ENCODE peak calls at places on chromosomes 3 and 15, in four cellular contexts. A is SK-N-SH, I is H1, E is HepG2. P is an unnamed sample.
A peak's percentile ranks its signal among the peaks of the same experiment; 100 is the strongest.

GRCh38 chr3:67289626-67290025 is 291.5 kb downstream of the KBTBD8 start:
- DNase-seq in A (no peak), I (no peak), E (no peak), P (no peak)

GRCh38 chr3:32436816-32437189 is 45.1 kb downstream of the CMTM7 start:
- DNase-seq in A (no peak), I (peak; percentile 11), E (no peak), P (no peak)

GRCh38 chr3:151282921-151283320 is 4.6 kb upstream of the P2RY14 start:
- DNase-seq in A (peak; percentile 50), I (no peak), E (peak; percentile 60), P (no peak)

GRCh38 chr3:52244061-52244628 is 1.4 kb upstream of the PPM1M start:
- DNase-seq in A (no peak), I (no peak), E (no peak), P (peak; percentile 85)

GRCh38 chr3:58124387-58124786 is 86.4 kb downstream of the DNASE1L3 start:
- DNase-seq in A (no peak), I (no peak), E (no peak), P (no peak)

GRCh38 chr3:129664040-129664646 is 57.7 kb upstream of the PLXND1 start:
- DNase-seq in A (no peak), I (no peak), E (no peak), P (no peak)

GRCh38 chr3:53183514-53183913 is 22.5 kb downstream of the PRKCD start:
- DNase-seq in A (no peak), I (no peak), E (no peak), P (no peak)

GRCh38 chr3:153513236-153513635 is 351.2 kb downstream of the RAP2B start:
- DNase-seq in A (no peak), I (no peak), E (peak; percentile 3), P (no peak)

GRCh38 chr3:87498358-87499080 is 222.1 kb upstream of the POU1F1 start:
- DNase-seq in A (no peak), I (no peak), E (no peak), P (no peak)

GRCh38 chr15:84634228-84634837 is 19.8 kb downstream of the WDR73 start:
- DNase-seq in A (no peak), I (no peak), E (no peak), P (no peak)

GRCh38 chr15:56254270-56254669 is 10.6 kb upstream of the RFX7 start:
- DNase-seq in A (no peak), I (no peak), E (no peak), P (no peak)

GRCh38 chr3:123559040-123559861 is 25.6 kb downstream of the HACD2 start:
- DNase-seq in A (peak; percentile 54), I (no peak), E (peak; percentile 39), P (no peak)

GRCh38 chr3:172341482-172342059 is 106.7 kb downstream of the GHSR start:
- DNase-seq in A (peak; percentile 54), I (no peak), E (peak; percentile 66), P (peak; percentile 24)

GRCh38 chr3:87503901-87504498 is 227.6 kb upstream of the POU1F1 start:
- DNase-seq in A (peak; percentile 47), I (no peak), E (peak; percentile 60), P (no peak)

GRCh38 chr3:97910931-97911351 is 61.3 kb downstream of the RIOX2 start:
- DNase-seq in A (no peak), I (no peak), E (no peak), P (peak; percentile 11)

GRCh38 chr15:48176097-48176496 is 2.0 kb downstream of the MYEF2 start:
- DNase-seq in A (no peak), I (no peak), E (no peak), P (no peak)

GRCh38 chr15:36831915-36832310 is 252.5 kb downstream of the CDIN1 start:
- DNase-seq in A (no peak), I (no peak), E (no peak), P (no peak)

GRCh38 chr15:40595773-40596172 is 1.7 kb downstream of the KNL1 start:
- DNase-seq in A (no peak), I (no peak), E (no peak), P (no peak)

GRCh38 chr3:37183375-37183831 is 9.0 kb upstream of the LRRFIP2 start:
- DNase-seq in A (no peak), I (peak; percentile 19), E (no peak), P (no peak)

GRCh38 chr3:43389388-43390254 is 103.3 kb downstream of the SNRK start:
- DNase-seq in A (no peak), I (no peak), E (peak; percentile 30), P (peak; percentile 19)

GRCh38 chr15:101193063-101193712 is 58.7 kb downstream of the CHSY1 start:
- DNase-seq in A (no peak), I (no peak), E (no peak), P (no peak)

GRCh38 chr15:60652245-60652644 is 173.3 kb upstream of the ICE2 start:
- DNase-seq in A (no peak), I (no peak), E (no peak), P (no peak)

GRCh38 chr15:48559270-48559669 is 86.2 kb downstream of the FBN1 start:
- DNase-seq in A (no peak), I (no peak), E (no peak), P (no peak)

GRCh38 chr15:40092416-40093223 is 16.1 kb downstream of the BMF start:
- DNase-seq in A (peak; percentile 54), I (no peak), E (peak; percentile 84), P (no peak)

GRCh38 chr3:159854500-159855124 is 134.0 kb upstream of the IL12A start:
- DNase-seq in A (no peak), I (no peak), E (peak; percentile 3), P (no peak)

GRCh38 chr15:68775671-68776476 is 44.8 kb downstream of the ANP32A start:
- DNase-seq in A (no peak), I (peak; percentile 41), E (no peak), P (no peak)

GRCh38 chr3:194104041-194104751 is 31.8 kb upstream of the HES1 start:
- DNase-seq in A (peak; percentile 90), I (no peak), E (no peak), P (no peak)

GRCh38 chr15:55518641-55519040 is 10.6 kb upstream of the DNAAF4 start:
- DNase-seq in A (no peak), I (no peak), E (no peak), P (no peak)

GRCh38 chr3:9746330-9746729 is 3.4 kb upstream of the OGG1 start:
- DNase-seq in A (no peak), I (no peak), E (no peak), P (no peak)

GRCh38 chr3:127289646-127290575 is 2.1 kb upstream of the PRR20G start:
- DNase-seq in A (no peak), I (no peak), E (no peak), P (no peak)

GRCh38 chr3:115100172-115100571 is 46.9 kb downstream of the ZBTB20 start:
- DNase-seq in A (peak; percentile 12), I (no peak), E (peak; percentile 6), P (peak; percentile 9)

GRCh38 chr15:31147456-31147855 is 45.9 kb upstream of the TRPM1 start:
- DNase-seq in A (no peak), I (no peak), E (no peak), P (no peak)

GRCh38 chr3:45640724-45641361 is 46.3 kb downstream of the LIMD1 start:
- DNase-seq in A (no peak), I (no peak), E (no peak), P (no peak)

GRCh38 chr3:143408771-143409170 is 289.2 kb downstream of the CHST2 start:
- DNase-seq in A (no peak), I (no peak), E (no peak), P (no peak)

GRCh38 chr3:185351371-185351770 is 11.6 kb upstream of the MAP3K13 start:
- DNase-seq in A (no peak), I (no peak), E (no peak), P (no peak)

DNA sequence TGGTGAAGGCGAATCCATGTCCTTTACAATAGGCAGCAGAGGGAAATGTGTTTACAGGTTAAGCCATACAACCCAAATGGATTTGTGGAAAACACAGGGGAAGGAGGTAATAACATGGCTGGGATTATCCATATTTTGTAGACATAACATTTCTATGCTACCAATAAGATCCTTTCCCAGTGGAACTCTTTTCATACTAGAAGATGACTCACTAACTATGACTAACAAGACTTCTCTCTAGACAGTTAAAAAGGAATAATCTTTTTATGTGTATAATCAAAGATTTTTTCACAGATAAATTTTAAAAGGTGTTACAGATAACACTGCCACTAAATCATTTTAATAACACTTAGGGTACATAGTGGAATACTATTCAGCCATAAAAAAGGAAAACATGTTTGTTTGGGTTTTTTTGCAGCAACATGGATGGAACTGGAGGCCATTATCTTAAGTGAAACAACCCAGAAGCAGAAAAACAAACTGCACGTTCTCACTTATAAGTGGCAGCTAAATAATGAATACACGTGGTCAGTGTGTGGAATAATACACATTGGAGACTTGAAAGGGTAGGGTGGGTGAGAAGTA is 39.6 kb downstream of the VPS13C start:
- DNase-seq in A (no peak), I (no peak), E (no peak), P (no peak)
- TF ChIP-seq RAD21 in A (no peak), I (no peak), E (no peak), P (no peak)

GRCh38 chr15:62781081-62781497 is 261.5 kb upstream of the TPM1 start:
- DNase-seq in A (peak; percentile 82), I (no peak), E (no peak), P (no peak)
- TF ChIP-seq TCF12 in A (peak; percentile 14), I (no peak), E (no peak), P (no peak)

GRCh38 chr3:55178336-55178735 is 250.5 kb upstream of the LRTM1 start:
- DNase-seq in A (no peak), I (no peak), E (no peak), P (no peak)

GRCh38 chr3:55183259-55183658 is 255.4 kb upstream of the LRTM1 start:
- DNase-seq in A (peak; percentile 32), I (no peak), E (no peak), P (no peak)

GRCh38 chr3:55180161-55180560 is 252.3 kb upstream of the LRTM1 start:
- DNase-seq in A (no peak), I (no peak), E (no peak), P (no peak)

GRCh38 chr3:55177749-55178148 is 249.9 kb upstream of the LRTM1 start:
- DNase-seq in A (no peak), I (no peak), E (no peak), P (no peak)

DNA sequence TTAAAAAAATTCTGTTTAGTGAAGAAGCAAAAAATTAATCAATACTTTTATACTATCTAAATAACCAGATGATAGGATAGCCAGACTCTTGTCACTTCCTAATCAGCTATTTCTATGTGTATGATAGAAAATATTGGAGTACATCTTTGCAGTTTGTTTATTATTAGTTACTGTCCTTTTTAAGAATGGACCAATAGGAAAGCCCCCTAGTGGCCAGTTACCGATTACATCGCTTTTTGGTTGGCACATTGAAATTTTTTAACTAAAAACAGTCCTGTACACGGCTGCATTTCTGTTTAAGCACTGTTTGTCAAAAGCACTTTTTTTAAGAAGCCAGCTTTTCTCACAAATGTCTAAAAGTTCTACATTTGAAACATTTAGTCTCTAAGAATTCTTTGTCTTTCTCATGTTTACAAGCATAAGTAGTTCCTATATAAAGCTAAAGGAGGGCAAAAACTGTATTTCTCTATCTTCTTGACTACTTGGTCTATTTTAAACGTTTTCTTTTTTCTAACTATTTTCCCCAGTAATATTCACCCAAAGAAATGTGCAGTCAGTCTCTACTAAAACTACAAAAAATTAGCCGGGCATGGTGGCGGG is 253.2 kb upstream of the LRTM1 start:
- DNase-seq in A (peak; percentile 38), I (peak; percentile 50), E (peak; percentile 11), P (no peak)
- TF ChIP-seq RAD21 in A (peak; percentile 64), I (peak; percentile 47), E (no peak), P (peak; percentile 45)

DNA sequence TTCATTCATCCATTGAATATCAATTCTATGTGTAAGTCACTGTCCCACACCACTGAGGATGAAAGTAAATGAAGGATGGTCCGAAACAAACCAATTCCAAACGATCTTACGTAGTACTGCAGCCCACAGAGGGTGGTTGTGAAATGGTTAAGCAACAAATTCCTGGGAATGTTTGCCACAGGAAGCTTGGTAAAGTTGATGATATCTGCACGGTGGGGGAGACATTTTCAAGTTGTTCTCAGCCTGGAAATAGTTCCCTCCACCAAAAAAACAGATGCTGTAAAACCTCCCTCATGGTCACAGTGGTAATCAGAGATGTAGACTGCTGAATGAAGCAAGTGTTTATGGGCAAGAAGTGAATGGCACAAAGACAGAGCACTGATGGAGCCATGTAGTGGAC is 35.9 kb upstream of the BNC1 start:
- DNase-seq in A (no peak), I (no peak), E (no peak), P (no peak)
- TF ChIP-seq TCF12 in A (no peak), I (no peak), E (no peak), P (no peak)